ENCODE peak calls at places on chromosomes 3 and 15, in six cellular contexts. One of them, this sample, is unnamed.

GRCh38 chr3:53382106-53382505 is 34.8 kb upstream of the DCP1A start:
- DNase-seq in pancreas: no peak
- DNase-seq in hepatocyte: no peak
- DNase-seq in fibroblast of lung: peak
- DNase-seq in lung: no peak
- DNase-seq in substantia nigra: no peak
- DNase-seq in this sample: no peak

GRCh38 chr15:78996876-78997275 is 52.0 kb upstream of the CTSH start:
- DNase-seq in fibroblast of lung: peak
- DNase-seq in hepatocyte: no peak
- DNase-seq in substantia nigra: no peak
- DNase-seq in pancreas: no peak
- DNase-seq in lung: no peak
- DNase-seq in this sample: no peak

GRCh38 chr3:143784446-143784845 is 63.8 kb downstream of the SLC9A9 start:
- DNase-seq in pancreas: no peak
- DNase-seq in fibroblast of lung: peak
- DNase-seq in substantia nigra: no peak
- DNase-seq in lung: no peak
- DNase-seq in hepatocyte: no peak
- DNase-seq in this sample: no peak

GRCh38 chr15:67801142-67801541 is 24.2 kb upstream of the SKOR1 start:
- DNase-seq in hepatocyte: no peak
- DNase-seq in fibroblast of lung: no peak
- DNase-seq in pancreas: no peak
- DNase-seq in substantia nigra: no peak
- DNase-seq in lung: no peak
- DNase-seq in this sample: no peak

GRCh38 chr3:39189648-39190269 is 2.6 kb downstream of the XIRP1 start:
- DNase-seq in substantia nigra: no peak
- DNase-seq in pancreas: peak
- DNase-seq in hepatocyte: peak
- DNase-seq in fibroblast of lung: peak
- DNase-seq in lung: peak
- DNase-seq in this sample: peak

GRCh38 chr15:79433610-79434009 is 1.5 kb downstream of the MINAR1 start:
- DNase-seq in pancreas: no peak
- DNase-seq in lung: no peak
- DNase-seq in substantia nigra: no peak
- DNase-seq in hepatocyte: no peak
- DNase-seq in fibroblast of lung: no peak
- DNase-seq in this sample: peak

GRCh38 chr15:50024183-50024795 is 94.7 kb downstream of the ATP8B4 start:
- DNase-seq in substantia nigra: no peak
- DNase-seq in pancreas: no peak
- DNase-seq in hepatocyte: peak
- DNase-seq in fibroblast of lung: peak
- DNase-seq in lung: no peak
- DNase-seq in this sample: no peak

GRCh38 chr3:14522129-14522691 is 17.9 kb downstream of the GRIP2 start:
- DNase-seq in pancreas: no peak
- DNase-seq in hepatocyte: no peak
- DNase-seq in substantia nigra: no peak
- DNase-seq in fibroblast of lung: no peak
- DNase-seq in lung: no peak
- DNase-seq in this sample: peak

GRCh38 chr3:158642474-158643210 is 1.7 kb upstream of the GFM1 start:
- DNase-seq in lung: peak
- DNase-seq in pancreas: no peak
- DNase-seq in fibroblast of lung: no peak
- DNase-seq in substantia nigra: no peak
- DNase-seq in hepatocyte: no peak
- DNase-seq in this sample: no peak

GRCh38 chr15:50344006-50344464 is 11.0 kb downstream of the GABPB1 start:
- DNase-seq in lung: no peak
- DNase-seq in substantia nigra: no peak
- DNase-seq in hepatocyte: peak
- DNase-seq in pancreas: no peak
- DNase-seq in fibroblast of lung: no peak
- DNase-seq in this sample: no peak

GRCh38 chr15:58957101-58957973 is 23.9 kb upstream of the SLTM start:
- DNase-seq in lung: peak
- DNase-seq in fibroblast of lung: peak
- DNase-seq in hepatocyte: peak
- DNase-seq in pancreas: peak
- DNase-seq in substantia nigra: no peak
- DNase-seq in this sample: peak

GRCh38 chr15:68798695-68799094 is 22.0 kb downstream of the ANP32A start:
- DNase-seq in hepatocyte: no peak
- DNase-seq in fibroblast of lung: no peak
- DNase-seq in substantia nigra: no peak
- DNase-seq in pancreas: no peak
- DNase-seq in lung: no peak
- DNase-seq in this sample: no peak

GRCh38 chr3:97121386-97121785 is 307.0 kb downstream of the EPHA6 start:
- DNase-seq in substantia nigra: no peak
- DNase-seq in pancreas: no peak
- DNase-seq in fibroblast of lung: no peak
- DNase-seq in hepatocyte: no peak
- DNase-seq in lung: no peak
- DNase-seq in this sample: no peak

GRCh38 chr3:112653881-112654300 is 12.9 kb upstream of the CCDC80 start:
- DNase-seq in hepatocyte: no peak
- DNase-seq in substantia nigra: no peak
- DNase-seq in lung: peak
- DNase-seq in fibroblast of lung: peak
- DNase-seq in pancreas: no peak
- DNase-seq in this sample: no peak

GRCh38 chr3:197957775-197958103 is 2.3 kb upstream of the LMLN start:
- DNase-seq in fibroblast of lung: no peak
- DNase-seq in hepatocyte: no peak
- DNase-seq in lung: no peak
- DNase-seq in pancreas: no peak
- DNase-seq in substantia nigra: no peak
- DNase-seq in this sample: no peak

GRCh38 chr3:12308517-12308916 is 19.6 kb downstream of the PPARG start:
- DNase-seq in lung: no peak
- DNase-seq in substantia nigra: no peak
- DNase-seq in pancreas: no peak
- DNase-seq in hepatocyte: peak
- DNase-seq in fibroblast of lung: peak
- DNase-seq in this sample: no peak

GRCh38 chr15:74330861-74331408 is 36.5 kb downstream of the CYP11A1 start:
- DNase-seq in lung: no peak
- DNase-seq in hepatocyte: no peak
- DNase-seq in substantia nigra: no peak
- DNase-seq in fibroblast of lung: no peak
- DNase-seq in pancreas: no peak
- DNase-seq in this sample: no peak

GRCh38 chr3:132978464-132978863 is 59.7 kb upstream of the TMEM108 start:
- DNase-seq in pancreas: no peak
- DNase-seq in substantia nigra: no peak
- DNase-seq in lung: no peak
- DNase-seq in hepatocyte: no peak
- DNase-seq in fibroblast of lung: no peak
- DNase-seq in this sample: no peak

GRCh38 chr3:195821403-195822130 is 9.8 kb upstream of the MUC4 start:
- DNase-seq in pancreas: no peak
- DNase-seq in substantia nigra: no peak
- DNase-seq in fibroblast of lung: no peak
- DNase-seq in lung: no peak
- DNase-seq in hepatocyte: peak
- DNase-seq in this sample: peak

GRCh38 chr15:65626856-65627255 is 5.1 kb downstream of the SLC24A1 start:
- DNase-seq in pancreas: no peak
- DNase-seq in hepatocyte: no peak
- DNase-seq in lung: no peak
- DNase-seq in substantia nigra: no peak
- DNase-seq in fibroblast of lung: no peak
- DNase-seq in this sample: no peak

GRCh38 chr15:94052711-94053110 is 178.7 kb upstream of the MCTP2 start:
- DNase-seq in substantia nigra: no peak
- DNase-seq in fibroblast of lung: no peak
- DNase-seq in lung: no peak
- DNase-seq in hepatocyte: no peak
- DNase-seq in pancreas: no peak
- DNase-seq in this sample: no peak

GRCh38 chr15:70033529-70034140 is 64.1 kb downstream of the TLE3 start:
- DNase-seq in substantia nigra: no peak
- DNase-seq in hepatocyte: no peak
- DNase-seq in lung: no peak
- DNase-seq in fibroblast of lung: peak
- DNase-seq in pancreas: no peak
- DNase-seq in this sample: no peak

GRCh38 chr15:66787472-66787871 is 85.4 kb downstream of the SMAD6 start:
- DNase-seq in lung: no peak
- DNase-seq in fibroblast of lung: no peak
- DNase-seq in substantia nigra: no peak
- DNase-seq in hepatocyte: no peak
- DNase-seq in pancreas: no peak
- DNase-seq in this sample: no peak

GRCh38 chr3:188993140-188993539 is 178.6 kb upstream of the TPRG1 start:
- DNase-seq in pancreas: no peak
- DNase-seq in lung: no peak
- DNase-seq in fibroblast of lung: no peak
- DNase-seq in substantia nigra: no peak
- DNase-seq in hepatocyte: no peak
- DNase-seq in this sample: no peak

GRCh38 chr3:38637906-38638305 is 11.6 kb downstream of the SCN5A start:
- DNase-seq in fibroblast of lung: no peak
- DNase-seq in substantia nigra: no peak
- DNase-seq in hepatocyte: no peak
- DNase-seq in lung: no peak
- DNase-seq in pancreas: no peak
- DNase-seq in this sample: peak

GRCh38 chr3:170007031-170007663 is 30.6 kb upstream of the GPR160 start:
- DNase-seq in hepatocyte: no peak
- DNase-seq in pancreas: no peak
- DNase-seq in substantia nigra: no peak
- DNase-seq in lung: peak
- DNase-seq in fibroblast of lung: peak
- DNase-seq in this sample: no peak
- H3K27ac ChIP-seq in hepatocyte: no peak
- H3K27ac ChIP-seq in pancreas: no peak
- H3K27ac ChIP-seq in substantia nigra: no peak
- H3K27ac ChIP-seq in lung: no peak
- H3K27ac ChIP-seq in fibroblast of lung: no peak
- H3K27ac ChIP-seq in this sample: no peak

GRCh38 chr3:156750874-156751245 is 75.3 kb upstream of the LEKR1 start:
- DNase-seq in lung: no peak
- DNase-seq in hepatocyte: no peak
- DNase-seq in substantia nigra: no peak
- DNase-seq in fibroblast of lung: peak
- DNase-seq in pancreas: no peak
- DNase-seq in this sample: no peak
- H3K27ac ChIP-seq in lung: no peak
- H3K27ac ChIP-seq in hepatocyte: peak
- H3K27ac ChIP-seq in substantia nigra: no peak
- H3K27ac ChIP-seq in fibroblast of lung: peak
- H3K27ac ChIP-seq in pancreas: no peak
- H3K27ac ChIP-seq in this sample: peak

GRCh38 chr3:146033950-146034349 is 127.0 kb downstream of the PLOD2 start:
- DNase-seq in substantia nigra: no peak
- DNase-seq in hepatocyte: no peak
- DNase-seq in lung: no peak
- DNase-seq in fibroblast of lung: no peak
- DNase-seq in pancreas: no peak
- DNase-seq in this sample: no peak

GRCh38 chr3:146036289-146036688 is 124.7 kb downstream of the PLOD2 start:
- DNase-seq in pancreas: no peak
- DNase-seq in lung: no peak
- DNase-seq in hepatocyte: no peak
- DNase-seq in substantia nigra: no peak
- DNase-seq in fibroblast of lung: no peak
- DNase-seq in this sample: no peak

GRCh38 chr3:146037697-146038096 is 123.3 kb downstream of the PLOD2 start:
- DNase-seq in fibroblast of lung: peak
- DNase-seq in hepatocyte: no peak
- DNase-seq in pancreas: no peak
- DNase-seq in substantia nigra: no peak
- DNase-seq in lung: no peak
- DNase-seq in this sample: no peak

GRCh38 chr3:146040630-146041029 is 120.4 kb downstream of the PLOD2 start:
- DNase-seq in lung: no peak
- DNase-seq in substantia nigra: no peak
- DNase-seq in pancreas: no peak
- DNase-seq in hepatocyte: no peak
- DNase-seq in fibroblast of lung: no peak
- DNase-seq in this sample: no peak

DNA sequence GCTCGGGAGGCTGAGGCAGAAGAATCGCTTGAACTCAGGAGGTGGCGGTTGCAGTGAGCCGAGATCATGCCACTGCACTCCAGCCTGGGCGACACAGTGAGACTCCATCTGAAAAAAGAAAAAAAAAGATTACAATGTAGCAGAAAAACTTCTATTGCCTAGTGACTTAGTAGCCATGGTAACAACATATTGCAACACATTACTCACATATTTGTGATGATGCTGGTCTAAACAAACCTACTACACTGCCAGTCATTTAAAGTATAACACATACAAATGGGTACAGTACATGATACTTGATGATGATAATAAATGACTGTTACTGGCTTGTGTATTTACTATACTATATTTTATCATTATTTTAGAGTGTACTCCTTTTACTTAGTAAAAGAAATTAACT is 125.6 kb downstream of the PLOD2 start:
- DNase-seq in pancreas: no peak
- DNase-seq in substantia nigra: no peak
- DNase-seq in lung: no peak
- DNase-seq in fibroblast of lung: peak
- DNase-seq in hepatocyte: no peak
- DNase-seq in this sample: no peak
- H3K27ac ChIP-seq in pancreas: no peak
- H3K27ac ChIP-seq in substantia nigra: no peak
- H3K27ac ChIP-seq in lung: no peak
- H3K27ac ChIP-seq in fibroblast of lung: no peak
- H3K27ac ChIP-seq in hepatocyte: no peak
- H3K27ac ChIP-seq in this sample: no peak

GRCh38 chr3:174229916-174230315 is 629.2 kb upstream of the NAALADL2 start:
- DNase-seq in substantia nigra: no peak
- DNase-seq in fibroblast of lung: peak
- DNase-seq in pancreas: no peak
- DNase-seq in lung: no peak
- DNase-seq in hepatocyte: no peak
- DNase-seq in this sample: no peak

GRCh38 chr3:174232658-174233429 is 626.3 kb upstream of the NAALADL2 start:
- DNase-seq in substantia nigra: no peak
- DNase-seq in fibroblast of lung: no peak
- DNase-seq in pancreas: no peak
- DNase-seq in lung: no peak
- DNase-seq in hepatocyte: no peak
- DNase-seq in this sample: peak

DNA sequence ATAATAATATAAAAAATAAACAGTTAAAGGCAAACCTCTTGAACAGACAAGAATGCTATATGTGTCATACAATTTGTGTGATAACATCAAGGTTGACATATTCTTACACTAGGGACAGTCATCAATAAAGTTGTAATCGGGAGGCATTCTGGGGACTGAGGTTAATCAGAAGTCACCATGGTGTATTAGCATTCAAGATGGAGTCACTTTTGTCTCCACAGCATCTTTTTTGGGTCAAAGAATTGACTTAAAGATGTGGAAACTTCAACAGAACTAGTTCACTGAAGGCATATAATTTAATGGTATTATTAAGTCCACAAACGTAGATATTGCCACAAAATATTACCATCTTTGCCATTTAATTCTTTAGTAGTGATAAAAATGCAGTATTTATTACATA is 625.6 kb upstream of the NAALADL2 start:
- DNase-seq in fibroblast of lung: no peak
- DNase-seq in substantia nigra: no peak
- DNase-seq in pancreas: no peak
- DNase-seq in hepatocyte: no peak
- DNase-seq in lung: no peak
- DNase-seq in this sample: no peak
- H3K27ac ChIP-seq in fibroblast of lung: no peak
- H3K27ac ChIP-seq in substantia nigra: no peak
- H3K27ac ChIP-seq in pancreas: no peak
- H3K27ac ChIP-seq in hepatocyte: no peak
- H3K27ac ChIP-seq in lung: no peak
- H3K27ac ChIP-seq in this sample: no peak

This sample was measured in endodermal cell.